ENCODE peak calls at places on chromosomes 12 and 14, in four cellular contexts. O, F, N and H are unnamed samples.

GRCh38 chr12:50699940-50700339 is 64.0 kb upstream of the ATF1 start:
- DNase-seq in O (no peak), N (no peak), F (no peak), H (no peak)

GRCh38 chr14:96584907-96585671 is 82.9 kb downstream of the PAPOLA start:
- DNase-seq in O (no peak), F (no peak), N (no peak), H (no peak)

GRCh38 chr12:55972045-55972843 is 1.6 kb upstream of the RAB5B start:
- DNase-seq in O (peak; percentile 60), N (no peak), F (peak; percentile 41), H (no peak)

GRCh38 chr12:101414533-101415119 is 7.1 kb upstream of the ARL1 start:
- DNase-seq in O (peak; percentile 58), F (peak; percentile 54), N (peak; percentile 13), H (peak; percentile 73)

GRCh38 chr12:123923927-123924326 is 48.7 kb downstream of the CCDC92 start:
- DNase-seq in N (no peak), O (no peak), F (no peak), H (no peak)

GRCh38 chr14:93041830-93042229 is 73.9 kb downstream of the ITPK1 start:
- DNase-seq in O (no peak), N (no peak), F (no peak), H (no peak)

GRCh38 chr14:101125719-101126375 is 222.3 kb upstream of the RTL1 start:
- DNase-seq in N (no peak), F (no peak), O (no peak), H (no peak)

GRCh38 chr12:50637870-50638481 is 125.9 kb upstream of the ATF1 start:
- DNase-seq in F (peak; percentile 43), O (peak; percentile 40), N (no peak), H (no peak)

GRCh38 chr12:14654416-14654815 is 42.0 kb downstream of the GUCY2C start:
- DNase-seq in N (no peak), O (no peak), F (no peak), H (no peak)

GRCh38 chr12:110010853-110011835 is 11.9 kb downstream of the ANKRD13A start:
- DNase-seq in N (peak; percentile 62), F (no peak), O (peak; percentile 85), H (no peak)

GRCh38 chr12:94047781-94048567 is 100.4 kb upstream of the PLXNC1 start:
- DNase-seq in N (peak; percentile 21), F (no peak), O (no peak), H (no peak)

GRCh38 chr14:64880382-64881121 is 845 bp upstream of the SPTB start:
- DNase-seq in O (no peak), N (no peak), F (peak; percentile 81), H (peak; percentile 26)

GRCh38 chr14:29043751-29044150 is 277.2 kb downstream of the FOXG1 start:
- DNase-seq in F (no peak), N (no peak), O (no peak), H (no peak)

GRCh38 chr12:275784-276183 is 13.1 kb upstream of the SLC6A13 start:
- DNase-seq in O (no peak), N (no peak), F (no peak), H (no peak)

GRCh38 chr12:84596276-84596675 is 316.3 kb downstream of the SLC6A15 start:
- DNase-seq in N (no peak), O (no peak), F (no peak), H (no peak)

GRCh38 chr14:65377576-65377975 is 35.0 kb upstream of the FUT8 start:
- DNase-seq in O (no peak), F (no peak), N (no peak), H (no peak)

GRCh38 chr12:65655074-65655493 is 169.2 kb upstream of the HMGA2 start:
- DNase-seq in O (no peak), F (peak; percentile 78), N (no peak), H (no peak)

GRCh38 chr12:7130791-7131501 is 775 bp downstream of the CLSTN3 start:
- DNase-seq in N (no peak), F (peak; percentile 32), O (no peak), H (no peak)

GRCh38 chr14:61074852-61075251 is 93.8 kb downstream of the SLC38A6 start:
- DNase-seq in O (no peak), F (no peak), N (no peak), H (no peak)

DNA sequence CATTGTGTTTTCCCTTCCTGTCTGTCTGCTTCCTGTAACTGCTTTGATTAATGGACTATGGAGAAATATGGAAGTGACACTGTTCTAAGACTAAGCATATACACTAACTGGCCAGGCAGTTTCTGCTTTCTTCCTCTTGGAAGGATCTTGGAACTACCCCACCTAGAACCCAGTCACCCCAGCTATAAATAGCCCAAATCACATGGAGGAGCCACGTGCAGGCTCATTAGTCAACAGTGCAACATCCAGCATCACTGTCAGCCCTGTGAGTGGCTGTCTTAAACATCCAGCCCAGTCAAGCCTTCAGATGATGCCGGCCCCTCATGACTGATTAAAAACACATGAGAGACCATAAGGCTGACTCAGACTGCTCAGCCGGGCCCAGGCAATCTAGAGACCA is 39.2 kb downstream of the BCAT1 start:
- DNase-seq in N (no peak), F (no peak), O (no peak), H (no peak)
- TF ChIP-seq ZBTB33 in N (no peak), F (no peak), O (no peak), H (no peak)

DNA sequence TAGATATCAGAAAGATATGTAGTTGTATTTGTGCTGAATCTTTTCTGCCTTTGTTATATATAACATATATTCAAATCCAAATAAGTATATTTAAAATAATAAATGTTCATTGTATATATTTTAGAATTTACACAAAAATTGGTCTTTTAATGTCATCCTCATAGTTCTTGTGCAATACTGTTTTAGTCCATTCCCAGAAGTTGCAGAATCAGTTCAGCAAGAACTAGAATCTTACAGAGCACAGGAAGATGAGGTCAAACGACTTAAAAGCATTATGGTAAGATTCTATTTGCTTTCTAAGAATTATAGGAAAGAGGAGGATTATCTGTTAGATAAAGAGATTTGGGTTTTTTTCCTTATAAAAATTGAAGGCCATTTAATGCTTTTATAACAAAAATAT is 51.0 kb downstream of the SCFD1 start:
- DNase-seq in F (no peak), O (no peak), N (no peak), H (no peak)
- TF ChIP-seq ZNF274 in F (no peak), O (no peak), N (no peak), H (no peak)

DNA sequence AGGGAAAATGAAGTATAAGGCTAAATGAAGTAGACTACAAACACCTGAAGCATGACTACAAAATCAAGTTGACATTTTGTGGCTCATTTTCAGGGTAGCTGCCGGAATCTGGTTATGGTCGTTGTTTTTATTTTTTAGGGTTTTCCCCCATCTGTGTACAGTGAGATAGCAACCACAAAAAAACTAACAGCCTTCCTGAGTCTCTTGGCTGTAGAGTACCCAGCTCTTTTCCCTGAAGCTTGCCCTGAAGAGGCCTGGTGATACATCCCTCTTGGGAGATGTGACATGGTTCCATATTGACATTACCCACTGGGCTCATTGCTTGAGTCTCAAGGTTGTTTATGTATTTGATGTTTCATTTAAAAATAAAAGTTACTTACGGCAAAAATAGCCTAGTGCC is 424.0 kb downstream of the ZFP36L1 start:
- DNase-seq in O (no peak), F (no peak), N (peak; percentile 72), H (no peak)
- TF ChIP-seq ZBTB33 in O (no peak), F (no peak), N (no peak), H (no peak)

DNA sequence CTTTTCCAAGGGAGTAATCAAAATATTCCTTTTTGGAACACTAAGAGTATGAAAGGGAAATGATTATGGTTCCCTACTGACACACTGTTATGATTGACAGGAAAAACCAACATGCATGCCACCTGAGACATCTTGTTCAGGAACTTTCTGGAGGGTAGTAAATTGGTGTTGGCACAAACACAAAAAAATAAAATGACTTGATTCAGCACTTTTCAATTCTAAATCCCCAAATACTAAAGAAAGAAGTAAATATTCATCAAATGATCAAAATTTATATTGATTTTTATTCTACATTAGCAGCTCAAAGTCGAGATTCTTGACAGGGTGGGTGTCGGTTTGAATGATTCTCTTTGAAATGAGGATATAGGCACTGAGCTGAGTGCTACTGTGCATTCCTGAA is 271.4 kb upstream of the NPAS3 start:
- DNase-seq in N (no peak), O (no peak), F (no peak), H (no peak)
- TF ChIP-seq ZNF274 in N (no peak), O (no peak), F (no peak), H (no peak)

GRCh38 chr12:106022568-106023012 is 116.2 kb downstream of the NUAK1 start:
- DNase-seq in N (no peak), O (peak; percentile 25), F (no peak), H (no peak)
- TF ChIP-seq ZBTB33 in N (no peak), O (no peak), F (no peak), H (no peak)

GRCh38 chr14:50871223-50871622 is 630 bp upstream of the ABHD12B start:
- DNase-seq in F (no peak), O (no peak), N (no peak), H (no peak)

GRCh38 chr14:50874842-50875241 is 3.0 kb downstream of the ABHD12B start:
- DNase-seq in O (peak; percentile 79), F (no peak), N (no peak), H (no peak)

GRCh38 chr14:50875359-50876090 is 3.7 kb downstream of the ABHD12B start:
- DNase-seq in O (peak; percentile 96), N (peak; percentile 78), F (no peak), H (no peak)

GRCh38 chr14:50871914-50872732 is at the start of gene ABHD12B:
- DNase-seq in N (no peak), F (no peak), O (no peak), H (no peak)
- TF ChIP-seq ZNF274 in N (no peak), F (no peak), O (no peak), H (no peak)